ENCODE peak calls at places on chromosomes 13 and 19, in six cellular contexts. K is effector memory CD4-positive, alpha-beta T cell; G is HL-60; H is RWPE2; J is neuronal stem cell; U is mesendoderm. R is an unnamed sample.

GRCh38 chr13:39037880-39038568 is at the start of the genes NHLRC3 and PROSER1:
- DNase-seq in K (peak), G (peak), H (peak), J (peak), U (peak), R (peak)

GRCh38 chr13:99981115-99982020 is at the start of gene ZIC2:
- DNase-seq in K (no peak), G (no peak), H (no peak), J (peak), U (peak), R (no peak)

GRCh38 chr19:12668937-12669271 is 2.3 kb downstream of the WDR83 start:
- DNase-seq in K (peak), G (peak), H (no peak), J (no peak), U (peak), R (peak)

GRCh38 chr13:43054803-43055802 is 31.7 kb downstream of the DNAJC15 start:
- DNase-seq in K (no peak), G (no peak), H (no peak), J (peak), U (peak), R (no peak)

GRCh38 chr13:46866150-46866549 is 30.7 kb downstream of the HTR2A start:
- DNase-seq in K (no peak), G (peak), H (peak), J (no peak), U (peak), R (no peak)

GRCh38 chr19:38251564-38252051 is 4.6 kb downstream of the PPP1R14A start:
- DNase-seq in K (no peak), G (no peak), H (no peak), J (no peak), U (peak), R (no peak)

GRCh38 chr19:32599736-32600157 is 18.8 kb downstream of the PDCD5 start:
- DNase-seq in K (peak), G (peak), H (no peak), J (peak), U (peak), R (no peak)

GRCh38 chr13:36133950-36134349 is 2.8 kb upstream of the DCLK1 start:
- DNase-seq in K (no peak), G (no peak), H (no peak), J (no peak), U (no peak), R (no peak)

GRCh38 chr13:50911051-50911690 is 1.6 kb downstream of the RNASEH2B start:
- DNase-seq in K (no peak), G (peak), H (no peak), J (peak), U (no peak), R (no peak)

GRCh38 chr19:17337675-17338439 is 504 bp downstream of the GTPBP3 start:
- DNase-seq in K (no peak), G (peak), H (peak), J (no peak), U (no peak), R (no peak)

GRCh38 chr19:44988896-44989563 is 12.2 kb upstream of the RELB start:
- DNase-seq in K (peak), G (peak), H (no peak), J (peak), U (peak), R (no peak)

GRCh38 chr13:70253834-70254233 is 145.6 kb upstream of the KLHL1 start:
- DNase-seq in K (no peak), G (no peak), H (no peak), J (no peak), U (no peak), R (no peak)

GRCh38 chr13:33637978-33638743 is 179.8 kb upstream of the RFC3 start:
- DNase-seq in K (no peak), G (no peak), H (no peak), J (no peak), U (peak), R (no peak)

GRCh38 chr13:92994056-92994455 is 232.6 kb upstream of the GPC6 start:
- DNase-seq in K (no peak), G (no peak), H (no peak), J (no peak), U (no peak), R (no peak)

GRCh38 chr19:2337329-2337707 is 8.8 kb downstream of the SPPL2B start:
- DNase-seq in K (no peak), G (no peak), H (no peak), J (peak), U (peak), R (peak)

GRCh38 chr19:21604351-21604926 is 99.0 kb downstream of the ZNF429 start:
- DNase-seq in K (no peak), G (no peak), H (no peak), J (no peak), U (peak), R (no peak)

GRCh38 chr13:25699056-25699455 is 327.3 kb downstream of the ATP8A2 start:
- DNase-seq in K (no peak), G (no peak), H (no peak), J (no peak), U (no peak), R (no peak)

GRCh38 chr19:55956431-55956830 is 8.8 kb downstream of the NLRP8 start:
- DNase-seq in K (no peak), G (no peak), H (no peak), J (no peak), U (no peak), R (no peak)

GRCh38 chr19:40705950-40706619 is 10.6 kb downstream of the COQ8B start:
- DNase-seq in K (no peak), G (no peak), H (no peak), J (no peak), U (no peak), R (no peak)
- H3K27ac ChIP-seq in K (no peak), G (no peak), H (no peak), J (no peak), U (no peak), R (no peak)

GRCh38 chr13:106155411-106155810 is 380.1 kb downstream of the EFNB2 start:
- DNase-seq in K (no peak), G (no peak), H (no peak), J (no peak), U (no peak), R (no peak)

GRCh38 chr13:106151056-106151699 is 384.3 kb downstream of the EFNB2 start:
- DNase-seq in K (no peak), G (no peak), H (peak), J (peak), U (peak), R (no peak)

GRCh38 chr13:106153041-106153440 is 382.4 kb downstream of the EFNB2 start:
- DNase-seq in K (no peak), G (no peak), H (no peak), J (no peak), U (no peak), R (peak)

GRCh38 chr13:106153876-106154275 is 381.6 kb downstream of the EFNB2 start:
- DNase-seq in K (no peak), G (no peak), H (no peak), J (no peak), U (no peak), R (no peak)

GRCh38 chr13:106152047-106152446 is 383.4 kb downstream of the EFNB2 start:
- DNase-seq in K (no peak), G (no peak), H (no peak), J (no peak), U (no peak), R (no peak)
- H3K27ac ChIP-seq in K (no peak), G (no peak), H (peak), J (no peak), U (no peak), R (peak)

GRCh38 chr13:94607939-94608338 is 6.3 kb downstream of the GPR180 start:
- DNase-seq in K (no peak), G (no peak), H (no peak), J (no peak), U (no peak), R (no peak)
- H3K27ac ChIP-seq in K (no peak), G (no peak), H (no peak), J (no peak), U (no peak), R (no peak)

DNA sequence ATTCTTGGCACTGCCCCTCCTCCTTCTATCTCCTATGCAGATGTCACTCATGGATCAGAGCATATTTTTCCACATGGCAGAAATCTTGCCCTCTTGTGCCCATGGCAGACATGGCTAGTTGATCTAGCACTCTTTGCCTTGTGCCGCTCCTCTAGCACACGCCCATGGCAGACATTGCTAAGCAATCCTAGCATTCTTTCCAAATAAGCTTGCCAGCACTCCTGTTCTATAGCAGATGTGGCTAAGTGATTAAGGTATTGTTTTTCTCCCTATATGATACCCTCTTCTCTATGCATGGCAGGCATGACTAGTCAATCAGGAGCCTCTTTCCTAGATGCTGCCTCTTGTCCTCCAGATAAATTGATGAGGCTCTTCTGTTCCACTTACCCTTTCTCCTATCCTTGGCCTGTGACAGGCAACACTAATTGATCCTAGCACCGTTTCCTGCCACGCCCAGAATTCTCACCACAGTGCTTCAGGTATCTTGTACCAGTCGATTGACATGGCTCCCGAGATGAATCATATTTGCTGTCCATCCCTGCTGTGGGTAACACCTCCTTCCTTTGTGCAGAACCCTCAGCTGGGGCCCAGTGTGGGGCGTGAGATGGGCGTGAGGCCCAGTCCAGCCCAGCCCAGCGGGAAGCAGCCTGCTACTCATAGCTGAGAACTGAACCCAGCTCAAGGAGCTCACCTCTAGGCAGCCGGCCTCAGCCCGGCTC is 26.9 kb downstream of the TMED1 start:
- DNase-seq in K (no peak), G (peak), H (no peak), J (no peak), U (no peak), R (no peak)
- H3K27ac ChIP-seq in K (peak), G (peak), H (peak), J (no peak), U (no peak), R (no peak)

GRCh38 chr19:4360081-4360569 is 16.8 kb downstream of the MPND start:
- DNase-seq in K (no peak), G (no peak), H (no peak), J (no peak), U (no peak), R (no peak)

GRCh38 chr19:4362038-4362828 is 18.9 kb downstream of the MPND start:
- DNase-seq in K (no peak), G (no peak), H (peak), J (no peak), U (no peak), R (no peak)

GRCh38 chr19:4360641-4361151 is 17.3 kb downstream of the MPND start:
- DNase-seq in K (no peak), G (no peak), H (peak), J (no peak), U (peak), R (no peak)

GRCh38 chr19:4362871-4363545 is 19.6 kb downstream of the MPND start:
- DNase-seq in K (no peak), G (no peak), H (peak), J (no peak), U (peak), R (no peak)

DNA sequence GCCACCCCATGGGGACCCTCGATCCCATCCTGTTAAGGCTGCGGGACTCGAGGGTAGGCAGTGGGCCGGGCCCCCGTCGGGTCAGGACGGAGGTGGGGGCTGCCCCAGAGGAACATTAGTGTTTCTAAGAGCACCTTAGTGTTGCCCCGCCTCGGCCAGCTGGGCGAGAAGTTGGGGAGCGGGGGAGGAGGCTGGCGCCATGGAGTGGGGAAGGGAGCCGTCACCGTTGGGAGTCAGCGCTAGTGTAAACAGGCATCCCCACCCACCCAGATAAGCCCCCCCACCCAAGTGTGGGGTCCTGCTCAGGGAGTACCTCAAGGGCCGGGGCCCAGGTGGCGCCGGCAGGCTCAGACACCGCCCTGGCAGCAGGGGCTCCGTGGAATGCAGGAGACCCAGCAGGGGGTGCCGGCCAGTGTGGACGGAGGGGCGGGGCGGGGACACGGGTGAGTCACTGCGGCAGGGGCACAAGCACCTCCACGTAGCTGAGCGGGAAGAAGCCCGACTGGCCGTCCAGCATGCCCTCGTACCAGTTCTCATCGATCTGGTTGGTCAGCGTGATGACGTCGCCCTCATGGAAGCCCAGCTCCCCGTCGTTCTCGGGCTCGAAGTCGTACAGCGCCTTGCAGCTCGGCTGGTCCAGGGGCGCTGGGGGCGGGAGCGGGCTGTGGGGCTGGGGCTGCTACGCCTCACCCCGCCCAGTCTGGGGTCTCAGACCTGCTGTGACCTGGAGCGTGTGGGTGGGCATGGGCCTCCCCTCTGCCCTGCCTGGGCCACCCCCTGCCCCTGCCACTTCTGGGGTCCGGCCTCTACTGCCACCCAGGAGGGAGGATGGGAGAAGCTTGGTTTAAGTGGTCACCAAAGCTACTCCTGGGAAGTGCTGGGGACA is 18.0 kb downstream of the MPND start:
- DNase-seq in K (no peak), G (no peak), H (peak), J (no peak), U (peak), R (no peak)
- H3K27ac ChIP-seq in K (no peak), G (no peak), H (no peak), J (peak), U (no peak), R (no peak)